ENCODE peak calls at places on chromosomes 1 and 21, in ten cellular contexts. S is Caki2; U is heart right ventricle; F is stimulated activated naive B cell treated with anti-CD40 and anti-IgM and Interleukin-4, amounts not matched to agents 10 μg/mL and 1 μg/mL and 100 μg/mL, for 72 hours; Q is stimulated activated CD4-positive, alpha-beta T cell treated with anti-CD3 and anti-CD28 coated beads, TNF-alpha, amount 100 ng/mL, for 1 hour; I is T-helper 2 cell; P is pancreas; V is activated CD4-positive, alpha-beta T cell treated with anti-CD3 and anti-CD28 coated beads for 36 hours; Z is esophagus squamous epithelium; T is cerebellum. A is an unnamed sample.

GRCh38 chr1:236568285-236568894 is 35.9 kb downstream of the HEATR1 start:
- DNase-seq in S (no peak), U (no peak), F (no peak), Q (no peak), I (no peak), P (no peak), V (no peak), Z (no peak), T (no peak), A (no peak)

GRCh38 chr1:25927541-25928265 is 21.5 kb upstream of the STMN1 start:
- DNase-seq in S (no peak), U (no peak), F (no peak), Q (no peak), I (no peak), P (no peak), V (no peak), Z (no peak), T (peak), A (no peak)

GRCh38 chr1:206066479-206067171 is 13.7 kb downstream of the RHEX start:
- DNase-seq in S (no peak), U (no peak), F (peak), Q (no peak), I (no peak), P (no peak), V (peak), Z (no peak), T (no peak), A (no peak)

GRCh38 chr1:206526064-206526911 is 19.0 kb downstream of the RASSF5 start:
- DNase-seq in S (no peak), U (no peak), F (no peak), Q (no peak), I (no peak), P (no peak), V (no peak), Z (no peak), T (no peak), A (no peak)

GRCh38 chr1:176033879-176034278 is 173.2 kb downstream of the COP1 start:
- DNase-seq in S (no peak), U (no peak), F (no peak), Q (no peak), I (no peak), P (no peak), V (no peak), Z (no peak), T (no peak), A (no peak)

GRCh38 chr1:3590951-3591865 is 20.1 kb downstream of the MEGF6 start:
- DNase-seq in S (no peak), U (no peak), F (no peak), Q (no peak), I (no peak), P (no peak), V (no peak), Z (no peak), T (no peak), A (no peak)

GRCh38 chr1:223074427-223074826 is 68.6 kb downstream of the TLR5 start:
- DNase-seq in S (no peak), U (no peak), F (no peak), Q (no peak), I (no peak), P (no peak), V (no peak), Z (no peak), T (no peak), A (no peak)

GRCh38 chr1:47559944-47560695 is 122.3 kb downstream of the FOXD2 start:
- DNase-seq in S (peak), U (no peak), F (no peak), Q (no peak), I (no peak), P (no peak), V (no peak), Z (no peak), T (no peak), A (no peak)

GRCh38 chr1:116769561-116769977 is 15.3 kb downstream of the CD2 start:
- DNase-seq in S (no peak), U (no peak), F (peak), Q (peak), I (no peak), P (no peak), V (peak), Z (no peak), T (no peak), A (peak)

GRCh38 chr1:178653091-178653490 is 72.0 kb upstream of the RALGPS2 start:
- DNase-seq in S (no peak), U (no peak), F (no peak), Q (no peak), I (no peak), P (no peak), V (no peak), Z (no peak), T (no peak), A (no peak)

GRCh38 chr1:156842618-156843300 is 16.2 kb downstream of the INSRR start:
- DNase-seq in S (no peak), U (no peak), F (no peak), Q (no peak), I (no peak), P (peak), V (no peak), Z (no peak), T (no peak), A (no peak)

GRCh38 chr1:220336391-220337065 is 64.3 kb upstream of the RAB3GAP2 start:
- DNase-seq in S (peak), U (no peak), F (no peak), Q (no peak), I (no peak), P (no peak), V (no peak), Z (no peak), T (no peak), A (no peak)

GRCh38 chr1:89633103-89633744 is at the start of gene LRRC8C:
- DNase-seq in S (peak), U (peak), F (peak), Q (no peak), I (peak), P (peak), V (peak), Z (no peak), T (peak), A (no peak)

GRCh38 chr1:178143730-178144343 is 49.9 kb downstream of the RASAL2 start:
- DNase-seq in S (no peak), U (no peak), F (no peak), Q (no peak), I (no peak), P (no peak), V (no peak), Z (no peak), T (no peak), A (no peak)

GRCh38 chr1:53093778-53094532 is 31.9 kb downstream of the PODN start:
- DNase-seq in S (no peak), U (no peak), F (no peak), Q (no peak), I (no peak), P (no peak), V (no peak), Z (no peak), T (no peak), A (no peak)

GRCh38 chr1:33824971-33825370 is 38.9 kb upstream of the HMGB4 start:
- DNase-seq in S (no peak), U (no peak), F (no peak), Q (no peak), I (no peak), P (no peak), V (no peak), Z (no peak), T (no peak), A (no peak)

GRCh38 chr1:184610872-184611614 is 143.6 kb downstream of the EDEM3 start:
- DNase-seq in S (peak), U (no peak), F (no peak), Q (no peak), I (no peak), P (no peak), V (no peak), Z (no peak), T (peak), A (no peak)

GRCh38 chr1:15951341-15952153 is 24.4 kb downstream of the ZBTB17 start:
- DNase-seq in S (no peak), U (no peak), F (no peak), Q (no peak), I (no peak), P (no peak), V (peak), Z (no peak), T (no peak), A (no peak)

GRCh38 chr1:207752456-207753132 is 740 bp downstream of the CD46 start:
- DNase-seq in S (peak), U (no peak), F (peak), Q (no peak), I (no peak), P (peak), V (peak), Z (no peak), T (peak), A (no peak)

GRCh38 chr1:209808059-209808494 is 2.1 kb upstream of the IRF6 start:
- DNase-seq in S (peak), U (peak), F (no peak), Q (no peak), I (no peak), P (no peak), V (no peak), Z (no peak), T (no peak), A (no peak)

GRCh38 chr21:46455575-46456385 is 2.9 kb upstream of the DIP2A start:
- DNase-seq in S (no peak), U (no peak), F (no peak), Q (no peak), I (no peak), P (no peak), V (no peak), Z (no peak), T (no peak), A (no peak)

GRCh38 chr1:72439036-72439435 is 156.7 kb upstream of the NEGR1 start:
- DNase-seq in S (no peak), U (no peak), F (no peak), Q (no peak), I (no peak), P (no peak), V (no peak), Z (no peak), T (no peak), A (no peak)

GRCh38 chr1:92926873-92927272 is 34.4 kb downstream of the DIPK1A start:
- DNase-seq in S (no peak), U (no peak), F (no peak), Q (no peak), I (no peak), P (no peak), V (no peak), Z (no peak), T (no peak), A (no peak)

GRCh38 chr1:18561967-18562366 is 68.7 kb upstream of the PAX7 start:
- DNase-seq in S (no peak), U (no peak), F (no peak), Q (no peak), I (no peak), P (no peak), V (no peak), Z (no peak), T (no peak), A (no peak)

GRCh38 chr1:205827623-205828022 is 14.6 kb upstream of the SLC41A1 start:
- DNase-seq in S (no peak), U (no peak), F (no peak), Q (no peak), I (no peak), P (no peak), V (no peak), Z (no peak), T (no peak), A (no peak)

GRCh38 chr1:87399701-87400100 is 71.0 kb downstream of the LMO4 start:
- DNase-seq in S (no peak), U (no peak), F (no peak), Q (no peak), I (no peak), P (no peak), V (no peak), Z (no peak), T (no peak), A (no peak)

GRCh38 chr21:46096997-46097825 is 701 bp upstream of the COL6A2 start:
- DNase-seq in S (no peak), U (peak), F (no peak), Q (no peak), I (no peak), P (peak), V (no peak), Z (no peak), T (no peak), A (no peak)

GRCh38 chr1:157490337-157491165 is 61.8 kb downstream of the FCRL5 start:
- DNase-seq in S (peak), U (peak), F (peak), Q (no peak), I (no peak), P (peak), V (peak), Z (no peak), T (no peak), A (no peak)

GRCh38 chr1:155983191-155984023 is 5.1 kb upstream of the ARHGEF2 start:
- DNase-seq in S (peak), U (peak), F (no peak), Q (no peak), I (no peak), P (no peak), V (no peak), Z (no peak), T (peak), A (no peak)

GRCh38 chr1:168396940-168397680 is 116.4 kb downstream of the TBX19 start:
- DNase-seq in S (no peak), U (no peak), F (no peak), Q (no peak), I (no peak), P (no peak), V (no peak), Z (no peak), T (no peak), A (no peak)

GRCh38 chr1:94101613-94101940 is 19.4 kb downstream of the ABCA4 start:
- DNase-seq in S (no peak), U (no peak), F (no peak), Q (no peak), I (no peak), P (no peak), V (no peak), Z (no peak), T (peak), A (no peak)

GRCh38 chr1:219567341-219567947 is 45.5 kb downstream of the ZC3H11B start:
- DNase-seq in S (no peak), U (no peak), F (no peak), Q (no peak), I (no peak), P (no peak), V (no peak), Z (no peak), T (no peak), A (no peak)

A was measured in activated CD4-positive, CD25-positive, alpha-beta regulatory T cell treated with anti-CD3 and anti-CD28 coated beads, Interleukin-2, amount 50 U/mL, for 16 hours.